ENCODE peak calls at places on chromosome 12, in four cellular contexts. One of them, this sample, is unnamed.

GRCh38 chr12:99332936-99333591 is 314.5 kb upstream of the GARIN6 start:
- DNase-seq in retinal pigment epithelial cell: no peak
- DNase-seq in brain microvascular endothelial cell: no peak
- DNase-seq in upper lobe of left lung: no peak
- DNase-seq in this sample: no peak

GRCh38 chr12:127773520-127773919 is 493.4 kb upstream of the TMEM132C start:
- DNase-seq in retinal pigment epithelial cell: no peak
- DNase-seq in brain microvascular endothelial cell: no peak
- DNase-seq in upper lobe of left lung: no peak
- DNase-seq in this sample: no peak

GRCh38 chr12:13171921-13172859 is 24.3 kb upstream of the EMP1 start:
- DNase-seq in retinal pigment epithelial cell: no peak
- DNase-seq in brain microvascular endothelial cell: no peak
- DNase-seq in upper lobe of left lung: no peak
- DNase-seq in this sample: no peak

GRCh38 chr12:3336606-3337311 is 154.2 kb upstream of the PRMT8 start:
- DNase-seq in retinal pigment epithelial cell: peak; percentile 21
- DNase-seq in brain microvascular endothelial cell: no peak
- DNase-seq in upper lobe of left lung: no peak
- DNase-seq in this sample: no peak

GRCh38 chr12:100221523-100221922 is 20.9 kb downstream of the ACTR6 start:
- DNase-seq in retinal pigment epithelial cell: no peak
- DNase-seq in brain microvascular endothelial cell: no peak
- DNase-seq in upper lobe of left lung: no peak
- DNase-seq in this sample: no peak

GRCh38 chr12:16303939-16304338 is 26.5 kb upstream of the SLC15A5 start:
- DNase-seq in retinal pigment epithelial cell: peak; percentile 55
- DNase-seq in brain microvascular endothelial cell: no peak
- DNase-seq in upper lobe of left lung: no peak
- DNase-seq in this sample: no peak

GRCh38 chr12:105418232-105418631 is 87.7 kb downstream of the C12orf75 start:
- DNase-seq in retinal pigment epithelial cell: peak; percentile 80
- DNase-seq in brain microvascular endothelial cell: peak; percentile 70
- DNase-seq in upper lobe of left lung: no peak
- DNase-seq in this sample: no peak

GRCh38 chr12:66863276-66863675 is 184.4 kb upstream of the GRIP1 start:
- DNase-seq in retinal pigment epithelial cell: no peak
- DNase-seq in brain microvascular endothelial cell: no peak
- DNase-seq in upper lobe of left lung: no peak
- DNase-seq in this sample: no peak

GRCh38 chr12:57626929-57627445 is 6.0 kb downstream of the B4GALNT1 start:
- DNase-seq in retinal pigment epithelial cell: no peak
- DNase-seq in brain microvascular endothelial cell: no peak
- DNase-seq in upper lobe of left lung: no peak
- DNase-seq in this sample: no peak

GRCh38 chr12:57628280-57629191 is 4.5 kb downstream of the B4GALNT1 start:
- DNase-seq in retinal pigment epithelial cell: no peak
- DNase-seq in brain microvascular endothelial cell: no peak
- DNase-seq in upper lobe of left lung: no peak
- DNase-seq in this sample: no peak

GRCh38 chr12:57626111-57626928 is 6.7 kb downstream of the B4GALNT1 start:
- DNase-seq in retinal pigment epithelial cell: no peak
- DNase-seq in brain microvascular endothelial cell: no peak
- DNase-seq in upper lobe of left lung: no peak
- DNase-seq in this sample: no peak

GRCh38 chr12:57625261-57626032 is 7.6 kb downstream of the B4GALNT1 start:
- DNase-seq in retinal pigment epithelial cell: no peak
- DNase-seq in brain microvascular endothelial cell: no peak
- DNase-seq in upper lobe of left lung: no peak
- DNase-seq in this sample: no peak

GRCh38 chr12:57627504-57628279 is 5.3 kb downstream of the B4GALNT1 start:
- DNase-seq in retinal pigment epithelial cell: no peak
- DNase-seq in brain microvascular endothelial cell: no peak
- DNase-seq in upper lobe of left lung: no peak
- DNase-seq in this sample: peak; percentile 31
- TF ChIP-seq CTCF in retinal pigment epithelial cell: peak; percentile 20
- TF ChIP-seq CTCF in brain microvascular endothelial cell: peak; percentile 33
- TF ChIP-seq CTCF in upper lobe of left lung: no peak
- TF ChIP-seq CTCF in this sample: no peak

GRCh38 chr12:131092911-131093901 is 139.5 kb downstream of the ADGRD1 start:
- DNase-seq in retinal pigment epithelial cell: no peak
- DNase-seq in brain microvascular endothelial cell: no peak
- DNase-seq in upper lobe of left lung: peak; percentile 19
- DNase-seq in this sample: peak; percentile 18
- TF ChIP-seq CTCF in retinal pigment epithelial cell: no peak
- TF ChIP-seq CTCF in brain microvascular endothelial cell: no peak
- TF ChIP-seq CTCF in upper lobe of left lung: no peak
- TF ChIP-seq CTCF in this sample: no peak

GRCh38 chr12:120258323-120258896 is 7.1 kb downstream of the PXN start:
- DNase-seq in retinal pigment epithelial cell: no peak
- DNase-seq in brain microvascular endothelial cell: no peak
- DNase-seq in upper lobe of left lung: no peak
- DNase-seq in this sample: no peak

GRCh38 chr12:120254809-120255208 is 10.7 kb downstream of the PXN start:
- DNase-seq in retinal pigment epithelial cell: no peak
- DNase-seq in brain microvascular endothelial cell: no peak
- DNase-seq in upper lobe of left lung: no peak
- DNase-seq in this sample: no peak

GRCh38 chr12:120260607-120261006 is 4.9 kb downstream of the PXN start:
- DNase-seq in retinal pigment epithelial cell: no peak
- DNase-seq in brain microvascular endothelial cell: no peak
- DNase-seq in upper lobe of left lung: no peak
- DNase-seq in this sample: no peak

GRCh38 chr12:120259418-120260202 is 5.9 kb downstream of the PXN start:
- DNase-seq in retinal pigment epithelial cell: no peak
- DNase-seq in brain microvascular endothelial cell: no peak
- DNase-seq in upper lobe of left lung: no peak
- DNase-seq in this sample: no peak

GRCh38 chr12:120257041-120257821 is 8.3 kb downstream of the PXN start:
- DNase-seq in retinal pigment epithelial cell: peak; percentile 79
- DNase-seq in brain microvascular endothelial cell: peak; percentile 89
- DNase-seq in upper lobe of left lung: no peak
- DNase-seq in this sample: no peak
- TF ChIP-seq CTCF in retinal pigment epithelial cell: no peak
- TF ChIP-seq CTCF in brain microvascular endothelial cell: peak; percentile 24
- TF ChIP-seq CTCF in upper lobe of left lung: peak; percentile 35
- TF ChIP-seq CTCF in this sample: no peak

GRCh38 chr12:65278576-65279386 is at the start of gene MSRB3:
- DNase-seq in retinal pigment epithelial cell: no peak
- DNase-seq in brain microvascular endothelial cell: peak; percentile 60
- DNase-seq in upper lobe of left lung: peak; percentile 54
- DNase-seq in this sample: peak; percentile 30
- TF ChIP-seq CTCF in retinal pigment epithelial cell: peak; percentile 27
- TF ChIP-seq CTCF in brain microvascular endothelial cell: peak; percentile 36
- TF ChIP-seq CTCF in upper lobe of left lung: peak; percentile 25
- TF ChIP-seq CTCF in this sample: no peak

GRCh38 chr12:51911307-51911706 is 4.0 kb downstream of the ACVRL1 start:
- DNase-seq in retinal pigment epithelial cell: no peak
- DNase-seq in brain microvascular endothelial cell: no peak
- DNase-seq in upper lobe of left lung: no peak
- DNase-seq in this sample: no peak

GRCh38 chr12:51911788-51912711 is 4.7 kb downstream of the ACVRL1 start:
- DNase-seq in retinal pigment epithelial cell: no peak
- DNase-seq in brain microvascular endothelial cell: no peak
- DNase-seq in upper lobe of left lung: peak; percentile 60
- DNase-seq in this sample: no peak

GRCh38 chr12:51915003-51915625 is 7.8 kb downstream of the ACVRL1 start:
- DNase-seq in retinal pigment epithelial cell: no peak
- DNase-seq in brain microvascular endothelial cell: no peak
- DNase-seq in upper lobe of left lung: no peak
- DNase-seq in this sample: no peak

GRCh38 chr12:51914034-51914923 is 7.0 kb downstream of the ACVRL1 start:
- DNase-seq in retinal pigment epithelial cell: no peak
- DNase-seq in brain microvascular endothelial cell: no peak
- DNase-seq in upper lobe of left lung: no peak
- DNase-seq in this sample: no peak

DNA sequence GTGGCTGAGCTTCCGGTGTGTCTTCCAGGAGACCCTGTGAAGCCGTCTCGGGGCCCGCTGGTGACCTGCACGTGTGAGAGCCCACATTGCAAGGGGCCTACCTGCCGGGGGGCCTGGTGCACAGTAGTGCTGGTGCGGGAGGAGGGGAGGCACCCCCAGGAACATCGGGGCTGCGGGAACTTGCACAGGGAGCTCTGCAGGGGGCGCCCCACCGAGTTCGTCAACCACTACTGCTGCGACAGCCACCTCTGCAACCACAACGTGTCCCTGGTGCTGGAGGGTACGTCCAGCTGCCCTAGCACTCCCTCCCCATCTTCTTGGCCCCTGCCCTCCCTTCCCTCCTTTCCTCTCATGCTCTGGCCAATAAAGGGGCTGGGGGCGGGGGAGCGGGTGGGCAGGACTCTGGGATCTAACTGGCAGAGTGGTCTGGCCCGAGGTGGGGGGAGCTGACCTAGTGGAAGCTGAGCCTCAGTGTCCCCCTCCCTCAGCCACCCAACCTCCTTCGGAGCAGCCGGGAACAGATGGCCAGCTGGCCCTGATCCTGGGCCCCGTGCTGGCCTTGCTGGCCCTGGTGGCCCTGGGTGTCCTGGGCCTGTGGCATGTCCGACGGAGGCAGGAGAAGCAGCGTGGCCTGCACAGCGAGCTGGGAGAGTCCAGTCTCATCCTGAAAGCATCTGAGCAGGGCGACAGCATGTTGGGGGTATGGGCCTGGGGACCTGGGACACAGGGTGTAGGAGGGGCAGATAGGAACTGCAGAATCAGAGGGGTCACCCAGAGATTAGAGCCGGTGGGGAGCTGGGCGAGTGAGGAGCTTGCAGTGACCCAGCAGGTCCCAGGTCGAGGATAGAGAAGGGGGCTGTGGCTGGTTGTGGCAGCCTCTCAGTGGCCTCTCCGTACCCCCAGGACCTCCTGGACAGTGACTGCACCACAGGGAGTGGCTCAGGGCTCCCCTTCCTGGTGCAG is 6.0 kb downstream of the ACVRL1 start:
- DNase-seq in retinal pigment epithelial cell: no peak
- DNase-seq in brain microvascular endothelial cell: no peak
- DNase-seq in upper lobe of left lung: no peak
- DNase-seq in this sample: no peak
- TF ChIP-seq CTCF in retinal pigment epithelial cell: peak; percentile 13
- TF ChIP-seq CTCF in brain microvascular endothelial cell: peak; percentile 31
- TF ChIP-seq CTCF in upper lobe of left lung: peak; percentile 41
- TF ChIP-seq CTCF in this sample: no peak

DNA sequence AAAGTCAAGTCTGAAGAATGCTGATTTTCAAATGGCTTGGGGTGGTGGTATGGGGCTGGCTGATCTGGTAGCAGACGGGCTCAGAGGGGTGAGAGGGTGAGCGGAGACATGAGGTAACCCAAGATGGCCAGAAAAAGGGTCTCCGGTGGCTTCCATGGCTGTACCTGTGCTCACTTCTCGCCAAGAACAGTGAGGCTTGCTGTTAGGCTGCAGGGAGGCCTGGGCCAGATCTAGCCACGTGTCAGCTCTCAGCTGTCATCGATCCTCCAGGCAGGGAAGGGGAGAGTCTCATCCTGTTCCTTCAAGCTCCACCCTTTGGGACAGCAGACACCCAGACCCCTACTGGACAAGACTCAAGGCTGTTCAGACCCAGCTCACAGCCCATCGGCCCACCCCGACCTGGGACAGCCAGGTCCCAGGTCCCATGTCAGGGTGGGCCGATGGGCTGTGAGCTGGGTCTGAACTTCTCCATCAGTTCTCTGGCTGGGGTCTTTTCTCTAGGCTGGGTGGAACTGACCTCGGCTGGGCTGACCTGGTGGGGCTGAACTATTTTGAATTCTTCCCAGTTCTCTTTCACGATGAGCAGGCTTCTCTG is 9.0 kb downstream of the LRTM2 start:
- DNase-seq in retinal pigment epithelial cell: no peak
- DNase-seq in brain microvascular endothelial cell: no peak
- DNase-seq in upper lobe of left lung: no peak
- DNase-seq in this sample: no peak
- TF ChIP-seq CTCF in retinal pigment epithelial cell: no peak
- TF ChIP-seq CTCF in brain microvascular endothelial cell: no peak
- TF ChIP-seq CTCF in upper lobe of left lung: no peak
- TF ChIP-seq CTCF in this sample: no peak

DNA sequence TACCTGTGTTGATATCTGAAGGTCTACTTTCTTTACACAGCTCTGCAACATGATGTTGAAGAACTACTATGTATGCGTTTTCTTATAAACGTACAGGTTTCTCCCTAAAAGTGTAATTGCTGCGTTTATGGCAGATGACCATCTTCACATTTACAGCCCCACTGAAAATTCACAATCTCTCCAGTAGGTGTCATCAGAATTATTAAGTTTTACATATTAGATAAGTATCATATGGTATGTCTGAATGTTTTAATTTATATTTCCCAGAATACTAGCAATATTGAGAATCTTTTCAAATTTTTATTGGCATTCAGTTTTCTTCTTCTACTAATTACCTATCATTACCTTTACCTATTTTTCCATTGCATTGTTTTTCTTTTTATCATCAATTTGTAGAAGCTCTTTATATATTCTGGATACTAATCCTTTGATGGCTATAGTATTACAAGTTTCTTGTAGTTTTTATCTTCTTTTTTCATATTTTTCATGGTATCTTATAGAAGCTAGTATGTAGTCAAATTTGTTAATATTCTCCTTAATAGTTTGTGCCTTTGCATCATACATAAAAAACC is 123.5 kb downstream of the CAPZA3 start:
- DNase-seq in retinal pigment epithelial cell: no peak
- DNase-seq in brain microvascular endothelial cell: no peak
- DNase-seq in upper lobe of left lung: no peak
- DNase-seq in this sample: no peak
- TF ChIP-seq CTCF in retinal pigment epithelial cell: peak; percentile 47
- TF ChIP-seq CTCF in brain microvascular endothelial cell: peak; percentile 47
- TF ChIP-seq CTCF in upper lobe of left lung: peak; percentile 60
- TF ChIP-seq CTCF in this sample: no peak

GRCh38 chr12:82400819-82401218 is 42.5 kb downstream of the METTL25 start:
- DNase-seq in retinal pigment epithelial cell: no peak
- DNase-seq in brain microvascular endothelial cell: no peak
- DNase-seq in upper lobe of left lung: no peak
- DNase-seq in this sample: no peak
- TF ChIP-seq CTCF in retinal pigment epithelial cell: no peak
- TF ChIP-seq CTCF in brain microvascular endothelial cell: no peak
- TF ChIP-seq CTCF in upper lobe of left lung: no peak
- TF ChIP-seq CTCF in this sample: no peak